ENCODE peak calls at places on chromosomes 4 and X, in seven cellular contexts. One of them, this sample, is unnamed. For H3K27me3, the result is how much of the 10 kb centered on the place peaks cover.

GRCh38 chr4:109410226-109410625 is 23.4 kb upstream of the SEC24B start:
- DNase-seq in right cardiac atrium: no peak
- DNase-seq in HCT116: no peak
- DNase-seq in heart left ventricle: no peak
- DNase-seq in cardiac muscle cell: no peak
- DNase-seq in left ventricle myocardium inferior: no peak
- DNase-seq in tibial artery: no peak
- DNase-seq in this sample: no peak

GRCh38 chr4:116872308-116872707 is 213.1 kb downstream of the TRAM1L1 start:
- DNase-seq in right cardiac atrium: no peak
- DNase-seq in HCT116: no peak
- DNase-seq in heart left ventricle: no peak
- DNase-seq in cardiac muscle cell: no peak
- DNase-seq in left ventricle myocardium inferior: no peak
- DNase-seq in tibial artery: no peak
- DNase-seq in this sample: no peak

GRCh38 chr4:139642364-139642763 is 23.3 kb upstream of the MGST2 start:
- DNase-seq in right cardiac atrium: no peak
- DNase-seq in HCT116: no peak
- DNase-seq in heart left ventricle: no peak
- DNase-seq in cardiac muscle cell: no peak
- DNase-seq in left ventricle myocardium inferior: no peak
- DNase-seq in tibial artery: no peak
- DNase-seq in this sample: no peak

GRCh38 chrX:48683411-48683982 is at the start of gene WAS:
- DNase-seq in right cardiac atrium: no peak
- DNase-seq in HCT116: no peak
- DNase-seq in heart left ventricle: peak
- DNase-seq in cardiac muscle cell: no peak
- DNase-seq in left ventricle myocardium inferior: no peak
- DNase-seq in tibial artery: no peak
- DNase-seq in this sample: no peak

GRCh38 chr4:118905546-118905945 is 16.9 kb downstream of the SYNPO2 start:
- DNase-seq in right cardiac atrium: no peak
- DNase-seq in HCT116: no peak
- DNase-seq in heart left ventricle: no peak
- DNase-seq in cardiac muscle cell: no peak
- DNase-seq in left ventricle myocardium inferior: no peak
- DNase-seq in tibial artery: no peak
- DNase-seq in this sample: no peak

GRCh38 chr4:150237110-150237852 is 159.0 kb downstream of the DCLK2 start:
- DNase-seq in right cardiac atrium: no peak
- DNase-seq in HCT116: peak
- DNase-seq in heart left ventricle: no peak
- DNase-seq in cardiac muscle cell: no peak
- DNase-seq in left ventricle myocardium inferior: no peak
- DNase-seq in tibial artery: no peak
- DNase-seq in this sample: no peak

GRCh38 chrX:76148011-76148665 is 24.7 kb upstream of the PBDC1 start:
- DNase-seq in right cardiac atrium: no peak
- DNase-seq in HCT116: no peak
- DNase-seq in heart left ventricle: no peak
- DNase-seq in cardiac muscle cell: no peak
- DNase-seq in left ventricle myocardium inferior: no peak
- DNase-seq in tibial artery: no peak
- DNase-seq in this sample: no peak

GRCh38 chrX:13898084-13898483 is 81.2 kb upstream of the GPM6B start:
- DNase-seq in right cardiac atrium: peak
- DNase-seq in HCT116: no peak
- DNase-seq in heart left ventricle: peak
- DNase-seq in cardiac muscle cell: peak
- DNase-seq in left ventricle myocardium inferior: no peak
- DNase-seq in tibial artery: peak
- DNase-seq in this sample: no peak

GRCh38 chr4:22191565-22192301 is 243.2 kb upstream of the KCNIP4 start:
- DNase-seq in right cardiac atrium: no peak
- DNase-seq in HCT116: no peak
- DNase-seq in heart left ventricle: no peak
- DNase-seq in cardiac muscle cell: no peak
- DNase-seq in left ventricle myocardium inferior: no peak
- DNase-seq in tibial artery: no peak
- DNase-seq in this sample: no peak

GRCh38 chr4:152699313-152699712 is 19.5 kb upstream of the TMEM154 start:
- DNase-seq in right cardiac atrium: no peak
- DNase-seq in HCT116: no peak
- DNase-seq in heart left ventricle: no peak
- DNase-seq in cardiac muscle cell: no peak
- DNase-seq in left ventricle myocardium inferior: no peak
- DNase-seq in tibial artery: no peak
- DNase-seq in this sample: no peak

GRCh38 chrX:57595381-57595811 is 3.6 kb downstream of the ZXDB start:
- DNase-seq in right cardiac atrium: no peak
- DNase-seq in HCT116: no peak
- DNase-seq in heart left ventricle: no peak
- DNase-seq in cardiac muscle cell: no peak
- DNase-seq in left ventricle myocardium inferior: no peak
- DNase-seq in tibial artery: no peak
- DNase-seq in this sample: no peak

GRCh38 chrX:48910926-48911406 is 480 bp downstream of the SLC35A2 start:
- DNase-seq in right cardiac atrium: no peak
- DNase-seq in HCT116: no peak
- DNase-seq in heart left ventricle: no peak
- DNase-seq in cardiac muscle cell: peak
- DNase-seq in left ventricle myocardium inferior: no peak
- DNase-seq in tibial artery: no peak
- DNase-seq in this sample: no peak

GRCh38 chrX:100615015-100615414 is 21.6 kb downstream of the TSPAN6 start:
- DNase-seq in right cardiac atrium: no peak
- DNase-seq in HCT116: peak
- DNase-seq in heart left ventricle: no peak
- DNase-seq in cardiac muscle cell: peak
- DNase-seq in left ventricle myocardium inferior: no peak
- DNase-seq in tibial artery: no peak
- DNase-seq in this sample: no peak

GRCh38 chrX:50613846-50614245 is 143.2 kb upstream of the DGKK start:
- DNase-seq in right cardiac atrium: no peak
- DNase-seq in HCT116: no peak
- DNase-seq in heart left ventricle: no peak
- DNase-seq in cardiac muscle cell: no peak
- DNase-seq in left ventricle myocardium inferior: no peak
- DNase-seq in tibial artery: no peak
- DNase-seq in this sample: no peak

GRCh38 chrX:68490644-68491043 is 8.2 kb upstream of the YIPF6 start:
- DNase-seq in right cardiac atrium: no peak
- DNase-seq in HCT116: no peak
- DNase-seq in heart left ventricle: no peak
- DNase-seq in cardiac muscle cell: peak
- DNase-seq in left ventricle myocardium inferior: no peak
- DNase-seq in tibial artery: no peak
- DNase-seq in this sample: no peak

GRCh38 chr4:94669672-94670664 is 87.8 kb upstream of the BMPR1B start:
- DNase-seq in right cardiac atrium: no peak
- DNase-seq in HCT116: no peak
- DNase-seq in heart left ventricle: no peak
- DNase-seq in cardiac muscle cell: no peak
- DNase-seq in left ventricle myocardium inferior: no peak
- DNase-seq in tibial artery: no peak
- DNase-seq in this sample: no peak

GRCh38 chr4:73019462-73020047 is 50.0 kb downstream of the COX18 start:
- DNase-seq in right cardiac atrium: no peak
- DNase-seq in HCT116: peak
- DNase-seq in heart left ventricle: no peak
- DNase-seq in cardiac muscle cell: peak
- DNase-seq in left ventricle myocardium inferior: no peak
- DNase-seq in tibial artery: no peak
- DNase-seq in this sample: no peak

GRCh38 chrX:53089224-53089842 is 4.6 kb upstream of the KANTR start:
- DNase-seq in right cardiac atrium: no peak
- DNase-seq in HCT116: peak
- DNase-seq in heart left ventricle: peak
- DNase-seq in cardiac muscle cell: peak
- DNase-seq in left ventricle myocardium inferior: peak
- DNase-seq in tibial artery: peak
- DNase-seq in this sample: no peak

GRCh38 chr4:111984169-111984873 is 160.9 kb upstream of the FAM241A start:
- DNase-seq in right cardiac atrium: no peak
- DNase-seq in HCT116: no peak
- DNase-seq in heart left ventricle: no peak
- DNase-seq in cardiac muscle cell: peak
- DNase-seq in left ventricle myocardium inferior: no peak
- DNase-seq in tibial artery: no peak
- DNase-seq in this sample: no peak

GRCh38 chr4:84726356-84726755 is 143.4 kb downstream of the CDS1 start:
- DNase-seq in right cardiac atrium: no peak
- DNase-seq in HCT116: no peak
- DNase-seq in heart left ventricle: no peak
- DNase-seq in cardiac muscle cell: no peak
- DNase-seq in left ventricle myocardium inferior: no peak
- DNase-seq in tibial artery: no peak
- DNase-seq in this sample: no peak

GRCh38 chr4:37438880-37439279 is 194.3 kb downstream of the NWD2 start:
- DNase-seq in right cardiac atrium: no peak
- DNase-seq in HCT116: no peak
- DNase-seq in heart left ventricle: no peak
- DNase-seq in cardiac muscle cell: no peak
- DNase-seq in left ventricle myocardium inferior: no peak
- DNase-seq in tibial artery: no peak
- DNase-seq in this sample: no peak

GRCh38 chr4:130563185-130563890 is 1467.4 kb downstream of the C4orf33 start:
- DNase-seq in right cardiac atrium: peak
- DNase-seq in HCT116: peak
- DNase-seq in heart left ventricle: peak
- DNase-seq in cardiac muscle cell: peak
- DNase-seq in left ventricle myocardium inferior: peak
- DNase-seq in tibial artery: no peak
- DNase-seq in this sample: no peak

GRCh38 chrX:132092439-132093065 is 35.3 kb downstream of the FRMD7 start:
- DNase-seq in right cardiac atrium: peak
- DNase-seq in HCT116: peak
- DNase-seq in heart left ventricle: peak
- DNase-seq in cardiac muscle cell: peak
- DNase-seq in left ventricle myocardium inferior: peak
- DNase-seq in tibial artery: peak
- DNase-seq in this sample: no peak

GRCh38 chr4:89438102-89438831 is 130.7 kb upstream of the GPRIN3 start:
- DNase-seq in right cardiac atrium: peak
- DNase-seq in HCT116: peak
- DNase-seq in heart left ventricle: no peak
- DNase-seq in cardiac muscle cell: peak
- DNase-seq in left ventricle myocardium inferior: no peak
- DNase-seq in tibial artery: no peak
- DNase-seq in this sample: no peak

GRCh38 chr4:76179398-76180318 is 31.5 kb upstream of the NUP54 start:
- DNase-seq in right cardiac atrium: peak
- DNase-seq in HCT116: peak
- DNase-seq in heart left ventricle: peak
- DNase-seq in cardiac muscle cell: peak
- DNase-seq in left ventricle myocardium inferior: peak
- DNase-seq in tibial artery: peak
- DNase-seq in this sample: peak

DNA sequence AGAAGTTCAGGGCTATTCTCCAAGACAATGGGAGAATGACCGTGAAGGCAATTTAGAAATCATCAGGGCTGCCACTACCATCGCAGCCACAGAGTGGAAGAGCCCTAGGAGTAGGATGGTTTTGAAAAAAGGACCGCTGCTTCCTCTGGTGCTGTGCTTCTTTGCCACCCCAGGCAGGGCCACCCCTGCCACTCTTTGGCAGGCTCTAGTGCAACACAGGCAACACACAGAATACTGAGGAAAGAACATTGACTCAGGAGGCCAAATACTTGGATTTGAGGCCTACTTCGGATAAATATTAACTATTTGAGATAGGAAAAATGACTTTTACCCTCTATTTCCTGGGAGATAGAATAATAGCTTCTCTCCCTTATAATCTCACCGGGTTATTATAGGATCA is 228.9 kb upstream of the BOD1L1 start:
- DNase-seq in right cardiac atrium: no peak
- DNase-seq in HCT116: no peak
- DNase-seq in heart left ventricle: no peak
- DNase-seq in cardiac muscle cell: no peak
- DNase-seq in left ventricle myocardium inferior: no peak
- DNase-seq in tibial artery: no peak
- DNase-seq in this sample: no peak
- H3K27me3 ChIP-seq in right cardiac atrium: under half
- H3K27me3 ChIP-seq in HCT116: under half
- H3K27me3 ChIP-seq in heart left ventricle: under half
- H3K27me3 ChIP-seq in cardiac muscle cell: under half
- H3K27me3 ChIP-seq in left ventricle myocardium inferior: under half
- H3K27me3 ChIP-seq in tibial artery: under half
- H3K27me3 ChIP-seq in this sample: under half

GRCh38 chr4:13544556-13545393 is 467 bp upstream of the NKX3-2 start:
- DNase-seq in right cardiac atrium: peak
- DNase-seq in HCT116: peak
- DNase-seq in heart left ventricle: peak
- DNase-seq in cardiac muscle cell: peak
- DNase-seq in left ventricle myocardium inferior: peak
- DNase-seq in tibial artery: peak
- DNase-seq in this sample: no peak

GRCh38 chr4:13542577-13543042 is 1.7 kb downstream of the NKX3-2 start:
- DNase-seq in right cardiac atrium: no peak
- DNase-seq in HCT116: no peak
- DNase-seq in heart left ventricle: no peak
- DNase-seq in cardiac muscle cell: no peak
- DNase-seq in left ventricle myocardium inferior: no peak
- DNase-seq in tibial artery: no peak
- DNase-seq in this sample: no peak

GRCh38 chr4:13543648-13544555 is at the start of gene NKX3-2:
- DNase-seq in right cardiac atrium: no peak
- DNase-seq in HCT116: no peak
- DNase-seq in heart left ventricle: no peak
- DNase-seq in cardiac muscle cell: peak
- DNase-seq in left ventricle myocardium inferior: no peak
- DNase-seq in tibial artery: no peak
- DNase-seq in this sample: no peak

GRCh38 chr4:13541720-13542576 is 2.4 kb downstream of the NKX3-2 start:
- DNase-seq in right cardiac atrium: no peak
- DNase-seq in HCT116: no peak
- DNase-seq in heart left ventricle: no peak
- DNase-seq in cardiac muscle cell: no peak
- DNase-seq in left ventricle myocardium inferior: no peak
- DNase-seq in tibial artery: no peak
- DNase-seq in this sample: no peak

GRCh38 chr4:13543091-13543581 is 1.2 kb downstream of the NKX3-2 start:
- DNase-seq in right cardiac atrium: no peak
- DNase-seq in HCT116: no peak
- DNase-seq in heart left ventricle: no peak
- DNase-seq in cardiac muscle cell: no peak
- DNase-seq in left ventricle myocardium inferior: no peak
- DNase-seq in tibial artery: no peak
- DNase-seq in this sample: no peak
- H3K27me3 ChIP-seq in right cardiac atrium: under half
- H3K27me3 ChIP-seq in HCT116: under half
- H3K27me3 ChIP-seq in heart left ventricle: half or more
- H3K27me3 ChIP-seq in cardiac muscle cell: half or more
- H3K27me3 ChIP-seq in left ventricle myocardium inferior: half or more
- H3K27me3 ChIP-seq in tibial artery: half or more
- H3K27me3 ChIP-seq in this sample: half or more

GRCh38 chrX:34275710-34276109 is 143.6 kb upstream of the FAM47A start:
- DNase-seq in right cardiac atrium: no peak
- DNase-seq in HCT116: no peak
- DNase-seq in heart left ventricle: no peak
- DNase-seq in cardiac muscle cell: peak
- DNase-seq in left ventricle myocardium inferior: no peak
- DNase-seq in tibial artery: no peak
- DNase-seq in this sample: no peak
- H3K27me3 ChIP-seq in right cardiac atrium: under half
- H3K27me3 ChIP-seq in HCT116: under half
- H3K27me3 ChIP-seq in heart left ventricle: under half
- H3K27me3 ChIP-seq in cardiac muscle cell: under half
- H3K27me3 ChIP-seq in left ventricle myocardium inferior: under half
- H3K27me3 ChIP-seq in tibial artery: under half
- H3K27me3 ChIP-seq in this sample: under half

GRCh38 chrX:93673056-93673868 is at the start of gene NAP1L3:
- DNase-seq in right cardiac atrium: peak
- DNase-seq in HCT116: no peak
- DNase-seq in heart left ventricle: peak
- DNase-seq in cardiac muscle cell: peak
- DNase-seq in left ventricle myocardium inferior: peak
- DNase-seq in tibial artery: peak
- DNase-seq in this sample: peak
- H3K27me3 ChIP-seq in right cardiac atrium: under half
- H3K27me3 ChIP-seq in HCT116: under half
- H3K27me3 ChIP-seq in heart left ventricle: under half
- H3K27me3 ChIP-seq in cardiac muscle cell: under half
- H3K27me3 ChIP-seq in left ventricle myocardium inferior: under half
- H3K27me3 ChIP-seq in tibial artery: under half
- H3K27me3 ChIP-seq in this sample: under half

This sample was measured in suprapubic skin.